ENCODE peak calls at places on chromosomes 4 and X, in seven cellular contexts. B is colonic mucosa, H is uterus, J is A549, N is PC-9, S is OCI-LY7, G is cardiac muscle cell. L is an unnamed sample.
A peak's percentile ranks its signal among the peaks of the same experiment; 100 is the strongest.

GRCh38 chrX:100659431-100660137 is 15.6 kb downstream of the SRPX2 start:
- DNase-seq in B (peak; percentile 54), H (no peak), J (no peak), N (no peak), S (no peak), G (no peak), L (no peak)

GRCh38 chr4:8228319-8229250 is 29.5 kb downstream of the SH3TC1 start:
- DNase-seq in B (peak; percentile 67), H (peak; percentile 58), J (peak; percentile 26), N (peak; percentile 57), S (peak; percentile 69), G (peak; percentile 84), L (peak; percentile 86)

GRCh38 chr4:103634236-103634635 is 85.5 kb downstream of the TACR3 start:
- DNase-seq in B (no peak), H (no peak), J (no peak), N (no peak), S (no peak), G (no peak), L (no peak)

GRCh38 chr4:183101956-183102480 is 3.0 kb downstream of the WWC2 start:
- DNase-seq in B (no peak), H (no peak), J (no peak), N (no peak), S (no peak), G (no peak), L (no peak)

GRCh38 chr4:17770845-17771244 is 10.6 kb downstream of the FAM184B start:
- DNase-seq in B (no peak), H (no peak), J (no peak), N (no peak), S (no peak), G (peak; percentile 68), L (no peak)

GRCh38 chr4:1480720-1481119 is 74.5 kb upstream of the NKX1-1 start:
- DNase-seq in B (no peak), H (no peak), J (no peak), N (no peak), S (no peak), G (no peak), L (no peak)

GRCh38 chr4:73139991-73140390 is 70.5 kb upstream of the COX18 start:
- DNase-seq in B (no peak), H (no peak), J (no peak), N (no peak), S (no peak), G (peak; percentile 13), L (no peak)

GRCh38 chr4:22238742-22239141 is 277.1 kb downstream of the ADGRA3 start:
- DNase-seq in B (peak; percentile 39), H (no peak), J (no peak), N (no peak), S (no peak), G (no peak), L (no peak)

GRCh38 chr4:7390906-7391636 is 43.7 kb downstream of the PSAPL1 start:
- DNase-seq in B (no peak), H (peak; percentile 7), J (no peak), N (no peak), S (no peak), G (no peak), L (no peak)

GRCh38 chr4:183284229-183284628 is 35.8 kb downstream of the CLDN22 start:
- DNase-seq in B (no peak), H (no peak), J (no peak), N (no peak), S (no peak), G (no peak), L (no peak)

GRCh38 chr4:112296949-112297483 is at the start of gene ALPK1:
- DNase-seq in B (peak; percentile 60), H (no peak), J (peak; percentile 71), N (peak; percentile 6), S (peak; percentile 81), G (peak; percentile 95), L (no peak)

GRCh38 chr4:133316874-133317273 is 167.8 kb downstream of the PCDH10 start:
- DNase-seq in B (no peak), H (no peak), J (no peak), N (no peak), S (no peak), G (peak; percentile 58), L (no peak)

GRCh38 chr4:82797591-82798081 is 960 bp downstream of the SCD5 start:
- DNase-seq in B (no peak), H (peak; percentile 24), J (no peak), N (peak; percentile 20), S (no peak), G (peak; percentile 44), L (no peak)

GRCh38 chr4:64747919-64748715 is 338.9 kb upstream of the TECRL start:
- DNase-seq in B (no peak), H (no peak), J (no peak), N (no peak), S (no peak), G (no peak), L (no peak)

GRCh38 chr4:94507708-94508107 is 56.0 kb downstream of the PDLIM5 start:
- DNase-seq in B (peak; percentile 29), H (peak; percentile 55), J (no peak), N (no peak), S (no peak), G (peak; percentile 94), L (no peak)

GRCh38 chr4:133921280-133922195 is 280.1 kb downstream of the PABPC4L start:
- DNase-seq in B (no peak), H (no peak), J (no peak), N (no peak), S (no peak), G (peak; percentile 57), L (no peak)

GRCh38 chr4:150212927-150213326 is 134.7 kb downstream of the DCLK2 start:
- DNase-seq in B (no peak), H (no peak), J (no peak), N (peak; percentile 65), S (peak; percentile 6), G (no peak), L (no peak)

GRCh38 chrX:141405486-141405877 is 163.2 kb upstream of the SPANXC start:
- DNase-seq in B (no peak), H (no peak), J (peak; percentile 70), N (no peak), S (no peak), G (peak; percentile 23), L (no peak)

GRCh38 chrX:104187931-104188330 is 21.7 kb downstream of the FAM199X start:
- DNase-seq in B (no peak), H (no peak), J (no peak), N (no peak), S (no peak), G (no peak), L (no peak)

GRCh38 chr4:68466185-68466584 is 18.9 kb downstream of the TMPRSS11E start:
- DNase-seq in B (no peak), H (no peak), J (no peak), N (no peak), S (no peak), G (peak; percentile 7), L (no peak)

GRCh38 chr4:104425003-104425402 is 69.7 kb downstream of the CXXC4 start:
- DNase-seq in B (no peak), H (no peak), J (no peak), N (no peak), S (no peak), G (no peak), L (no peak)

GRCh38 chrX:51899741-51900140 is 6.3 kb downstream of the MAGED1 start:
- DNase-seq in B (no peak), H (no peak), J (no peak), N (no peak), S (no peak), G (peak; percentile 59), L (no peak)

GRCh38 chr4:71472946-71473345 is 134.1 kb downstream of the SLC4A4 start:
- DNase-seq in B (no peak), H (no peak), J (no peak), N (no peak), S (no peak), G (peak; percentile 63), L (no peak)

GRCh38 chr4:94304365-94304971 is 38.2 kb downstream of the HPGDS start:
- DNase-seq in B (no peak), H (no peak), J (peak; percentile 18), N (peak; percentile 6), S (peak; percentile 10), G (peak; percentile 63), L (no peak)

GRCh38 chr4:174590336-174590735 is 68.0 kb upstream of the HPGD start:
- DNase-seq in B (no peak), H (no peak), J (no peak), N (no peak), S (no peak), G (no peak), L (no peak)

GRCh38 chr4:3045500-3045850 is 28.9 kb downstream of the HTT-AS start:
- DNase-seq in B (peak; percentile 38), H (no peak), J (no peak), N (no peak), S (no peak), G (peak; percentile 72), L (peak; percentile 70)

GRCh38 chr4:3047464-3048286 is 26.7 kb downstream of the HTT-AS start:
- DNase-seq in B (peak; percentile 81), H (peak; percentile 44), J (peak; percentile 16), N (peak; percentile 66), S (peak; percentile 92), G (peak; percentile 58), L (peak; percentile 60)

GRCh38 chr4:3044812-3045499 is 29.4 kb downstream of the HTT-AS start:
- DNase-seq in B (no peak), H (no peak), J (no peak), N (no peak), S (no peak), G (no peak), L (no peak)

GRCh38 chr4:3046623-3047022 is 27.7 kb downstream of the HTT-AS start:
- DNase-seq in B (no peak), H (no peak), J (no peak), N (no peak), S (no peak), G (no peak), L (no peak)

GRCh38 chr4:3046149-3046548 is 28.2 kb downstream of the HTT-AS start:
- DNase-seq in B (no peak), H (no peak), J (no peak), N (no peak), S (peak; percentile 91), G (no peak), L (no peak)
- TF ChIP-seq CTCF in B (no peak), H (no peak), J (no peak), N (no peak), S (no peak), G (no peak), L (no peak)

GRCh38 chr4:164482788-164483187 is 271.1 kb upstream of the SMIM31 start:
- DNase-seq in B (no peak), H (no peak), J (no peak), N (no peak), S (no peak), G (no peak), L (no peak)
- H3K4me1 ChIP-seq in B (no peaks in the 10 kb centered on the region), H (no peaks in the 10 kb centered on the region), J (no peaks in the 10 kb centered on the region), N (no peaks in the 10 kb centered on the region), S (no peaks in the 10 kb centered on the region), G (no peaks in the 10 kb centered on the region), L (no peaks in the 10 kb centered on the region)

GRCh38 chr4:38675167-38676121 is 11.4 kb downstream of the KLF3 start:
- DNase-seq in B (peak; percentile 93), H (peak; percentile 74), J (peak; percentile 36), N (peak; percentile 71), S (peak; percentile 78), G (peak; percentile 90), L (peak; percentile 76)
- H3K4me3 ChIP-seq in B (no peak overlapping the region), H (no peak overlapping the region), J (peak overlapping the region; percentile 2), N (peak overlapping the region; percentile 34), S (no peak overlapping the region), G (no peak overlapping the region), L (no peak overlapping the region)

DNA sequence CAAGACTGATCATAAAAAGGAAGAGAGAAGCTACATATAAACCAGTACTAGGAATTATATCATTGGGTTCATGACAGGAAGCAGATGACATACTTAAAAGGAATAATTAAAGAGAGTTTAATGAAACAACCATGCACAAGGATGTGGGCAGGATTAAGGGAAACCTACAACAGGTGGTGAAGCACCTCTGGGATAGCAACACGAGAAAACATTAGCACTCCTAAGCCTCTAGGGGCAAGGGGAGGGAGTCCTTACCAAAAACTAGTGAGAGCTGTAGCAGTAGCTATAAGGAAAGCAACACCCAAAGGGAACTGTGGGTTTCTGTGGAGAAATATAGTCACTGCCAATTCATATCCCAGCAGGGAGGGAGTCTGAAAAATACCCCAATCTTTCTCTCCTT is 7.2 kb upstream of the THOC2 start:
- DNase-seq in B (no peak), H (no peak), J (peak; percentile 11), N (no peak), S (no peak), G (no peak), L (no peak)
- TF ChIP-seq CTCF in B (no peak), H (no peak), J (no peak), N (no peak), S (no peak), G (no peak), L (no peak)

L was measured in lung.